ENCODE peak calls at places on chromosomes 2 and 18, in nine cellular contexts. T is endothelial cell of umbilical vein, Y is heart left ventricle, I is H54, P is Peyer's patch, D is uterus, Q is IMR-90, H is sigmoid colon, G is body of pancreas. V is an unnamed sample.

GRCh38 chr2:232979871-232980461 is 33.1 kb downstream of the NGEF start:
- DNase-seq in Q (peak), H (no peak), T (no peak), I (peak), Y (no peak), P (peak), G (no peak), D (no peak), V (no peak)

GRCh38 chr2:233094614-233095013 is 34.5 kb downstream of the INPP5D start:
- DNase-seq in H (peak), D (no peak), P (peak), G (no peak), Q (no peak), I (no peak), T (no peak), Y (no peak), V (peak)

GRCh38 chr2:85996591-85996990 is 107.8 kb upstream of the ST3GAL5 start:
- DNase-seq in D (no peak), Q (no peak), I (no peak), P (no peak), G (no peak), H (peak), Y (no peak), T (no peak), V (peak)

GRCh38 chr2:36706021-36706328 is 9.5 kb downstream of the VIT start:
- DNase-seq in P (no peak), H (no peak), Q (no peak), I (no peak), Y (no peak), D (no peak), T (no peak), G (no peak), V (peak)

GRCh38 chr2:71101656-71102055 is 28.4 kb downstream of the MCEE start:
- DNase-seq in I (no peak), G (no peak), H (no peak), D (no peak), Q (peak), Y (no peak), P (no peak), T (peak), V (no peak)

GRCh38 chr2:10566021-10566420 is 117.9 kb upstream of the ODC1 start:
- DNase-seq in P (no peak), H (no peak), D (no peak), Q (peak), G (no peak), I (no peak), T (no peak), Y (no peak), V (peak)

GRCh38 chr2:197705912-197706838 is 1.0 kb downstream of the MARS2 start:
- DNase-seq in Y (peak), Q (peak), H (no peak), T (no peak), D (no peak), I (no peak), G (no peak), P (peak), V (no peak)

GRCh38 chr2:121014876-121015275 is 270.1 kb downstream of the TFCP2L1 start:
- DNase-seq in Q (no peak), I (no peak), G (no peak), D (no peak), H (no peak), P (no peak), Y (no peak), T (no peak), V (no peak)

GRCh38 chr2:38474833-38475566 is 97.9 kb upstream of the ATL2 start:
- DNase-seq in I (no peak), P (no peak), Q (no peak), G (no peak), H (no peak), T (no peak), Y (no peak), D (no peak), V (no peak)

GRCh38 chr2:230356084-230356483 is 29.1 kb downstream of the SP140L start:
- DNase-seq in D (no peak), T (no peak), Q (peak), Y (no peak), I (no peak), P (no peak), H (no peak), G (no peak), V (no peak)

GRCh38 chr2:15241208-15241607 is 319.9 kb downstream of the NBAS start:
- DNase-seq in T (peak), G (no peak), Y (no peak), Q (no peak), I (no peak), D (no peak), H (no peak), P (no peak), V (no peak)

GRCh38 chr18:31065036-31065773 is 22.7 kb upstream of the DSC3 start:
- DNase-seq in I (no peak), Y (no peak), H (no peak), Q (no peak), D (no peak), T (no peak), P (no peak), G (no peak), V (no peak)

GRCh38 chr2:112187805-112188596 is 49.8 kb downstream of the FBLN7 start:
- DNase-seq in H (no peak), T (peak), D (no peak), I (no peak), Y (no peak), P (no peak), Q (no peak), G (no peak), V (no peak)

GRCh38 chr2:230135126-230135525 is 66.4 kb upstream of the SLC16A14 start:
- DNase-seq in T (no peak), I (no peak), H (no peak), P (no peak), Q (no peak), D (no peak), Y (no peak), G (no peak), V (no peak)

GRCh38 chr2:172596776-172597175 is 40.9 kb downstream of the PDK1 start:
- DNase-seq in T (no peak), Q (no peak), D (no peak), I (no peak), P (no peak), H (no peak), G (no peak), Y (no peak), V (no peak)

GRCh38 chr2:1787799-1788477 is 43.6 kb upstream of the PXDN start:
- DNase-seq in Y (no peak), P (no peak), I (no peak), H (no peak), T (no peak), D (no peak), G (no peak), Q (no peak), V (no peak)

GRCh38 chr2:98751748-98752147 is 20.8 kb upstream of the MGAT4A start:
- DNase-seq in T (no peak), H (no peak), Y (no peak), P (no peak), D (no peak), G (no peak), I (no peak), Q (no peak), V (no peak)

GRCh38 chr2:196336206-196336605 is 164.8 kb upstream of the STK17B start:
- DNase-seq in Q (peak), D (no peak), I (no peak), Y (no peak), G (no peak), H (no peak), T (no peak), P (no peak), V (no peak)

GRCh38 chr2:230660294-230661060 is 52.2 kb upstream of the CAB39 start:
- DNase-seq in Q (no peak), I (no peak), D (no peak), Y (peak), P (no peak), H (peak), G (no peak), T (no peak), V (peak)

GRCh38 chr2:152046940-152047339 is 51.9 kb downstream of the CACNB4 start:
- DNase-seq in D (no peak), H (no peak), G (no peak), P (no peak), Q (no peak), I (no peak), Y (no peak), T (no peak), V (no peak)

DNA sequence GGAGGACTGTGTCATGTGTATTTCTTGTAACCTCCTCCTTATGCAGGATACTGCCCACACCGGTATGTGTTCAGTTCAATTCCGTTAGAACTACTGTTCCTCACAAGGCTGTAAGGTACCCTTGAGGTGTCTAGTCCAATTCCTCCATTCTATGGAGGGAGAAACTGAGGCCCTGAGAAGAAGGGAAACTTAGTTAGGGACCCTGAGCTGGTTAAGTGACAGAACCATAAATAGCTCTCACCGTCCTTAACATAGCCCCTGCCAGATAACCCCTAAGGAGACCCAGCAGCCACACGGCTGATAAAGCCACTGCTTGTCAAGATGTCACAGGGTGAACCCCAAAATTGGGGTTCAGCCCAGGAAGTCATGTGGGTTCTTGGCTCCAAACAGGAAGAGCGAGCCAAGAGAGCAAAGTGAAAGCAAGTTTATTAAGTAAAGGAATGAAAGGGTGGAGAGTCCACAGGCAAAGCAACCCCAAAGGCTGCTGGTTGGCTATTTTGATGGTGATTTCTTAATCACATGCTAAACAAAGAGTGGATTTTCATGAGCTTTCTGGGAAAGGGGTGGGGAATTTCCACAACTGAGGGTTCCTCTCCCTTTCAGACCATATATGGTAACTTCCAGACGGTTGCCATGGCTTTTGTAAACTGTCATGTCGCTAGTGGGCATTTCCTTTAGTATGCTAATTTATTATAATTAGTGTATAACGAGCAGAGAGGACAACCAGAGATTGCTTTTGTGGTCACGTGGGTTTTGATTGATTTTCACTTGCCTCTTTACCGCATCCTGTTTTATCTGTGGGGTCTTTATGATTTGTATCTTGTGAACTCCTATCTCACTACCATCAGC is 83.4 kb upstream of the RTN4 start:
- DNase-seq in G (no peak), Q (peak), Y (no peak), I (peak), D (peak), P (no peak), T (peak), H (peak), V (no peak)
- TF ChIP-seq POLR2A in G (no peak), Q (peak), Y (no peak), I (no peak), D (no peak), P (no peak), T (no peak), H (no peak), V (no peak)

GRCh38 chr2:74503506-74504475 is 3.7 kb downstream of the PCGF1 start:
- DNase-seq in T (peak), D (no peak), P (peak), Y (no peak), Q (no peak), I (no peak), G (no peak), H (no peak), V (no peak)
- TF ChIP-seq POLR2A in T (no peak), D (no peak), P (no peak), Y (no peak), Q (no peak), I (no peak), G (no peak), H (no peak), V (no peak)

DNA sequence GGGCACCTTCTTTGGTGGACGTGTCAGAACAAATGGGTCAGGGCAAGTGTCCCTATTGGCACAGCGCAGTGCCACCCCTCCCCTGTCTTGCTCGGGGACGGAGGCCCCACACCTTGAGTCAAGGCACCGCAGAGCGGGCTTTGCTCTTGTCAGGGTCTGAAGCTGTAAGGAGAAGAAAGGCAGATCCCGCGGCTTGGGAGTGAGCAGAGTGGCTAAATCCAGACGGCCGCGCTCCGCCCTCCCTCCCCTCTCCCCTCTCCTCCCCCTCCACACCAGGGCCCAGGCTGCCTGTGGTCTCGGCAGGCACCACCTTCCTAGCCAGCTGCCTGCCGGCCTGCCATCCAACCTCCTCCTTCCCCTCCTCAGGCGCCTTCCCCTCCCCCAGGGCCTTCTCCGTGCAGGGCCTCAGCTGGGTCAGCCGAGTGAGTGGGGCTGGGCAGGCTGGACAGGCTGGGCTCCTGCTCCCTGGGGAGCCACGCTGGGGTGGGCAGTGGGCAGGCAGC is 25.8 kb downstream of the SPEG start:
- DNase-seq in D (peak), T (no peak), P (no peak), H (peak), I (no peak), Y (peak), G (no peak), Q (peak), V (no peak)
- TF ChIP-seq POLR2A in D (peak), T (no peak), P (no peak), H (peak), I (no peak), Y (no peak), G (no peak), Q (no peak), V (no peak)

GRCh38 chr2:169089182-169089581 is 19.8 kb downstream of the DHRS9 start:
- DNase-seq in T (no peak), I (no peak), Y (no peak), H (no peak), P (no peak), G (no peak), D (no peak), Q (no peak), V (no peak)

GRCh38 chr2:169090133-169090820 is 20.9 kb downstream of the DHRS9 start:
- DNase-seq in Q (no peak), D (no peak), I (no peak), G (no peak), T (no peak), H (no peak), P (no peak), Y (no peak), V (no peak)

GRCh38 chr2:169093535-169093934 is 24.2 kb downstream of the DHRS9 start:
- DNase-seq in Q (no peak), P (no peak), G (no peak), T (no peak), Y (no peak), I (no peak), D (no peak), H (no peak), V (no peak)

GRCh38 chr2:169091761-169092523 is 22.6 kb downstream of the DHRS9 start:
- DNase-seq in D (no peak), G (peak), T (no peak), H (no peak), Q (peak), I (no peak), P (peak), Y (no peak), V (no peak)

DNA sequence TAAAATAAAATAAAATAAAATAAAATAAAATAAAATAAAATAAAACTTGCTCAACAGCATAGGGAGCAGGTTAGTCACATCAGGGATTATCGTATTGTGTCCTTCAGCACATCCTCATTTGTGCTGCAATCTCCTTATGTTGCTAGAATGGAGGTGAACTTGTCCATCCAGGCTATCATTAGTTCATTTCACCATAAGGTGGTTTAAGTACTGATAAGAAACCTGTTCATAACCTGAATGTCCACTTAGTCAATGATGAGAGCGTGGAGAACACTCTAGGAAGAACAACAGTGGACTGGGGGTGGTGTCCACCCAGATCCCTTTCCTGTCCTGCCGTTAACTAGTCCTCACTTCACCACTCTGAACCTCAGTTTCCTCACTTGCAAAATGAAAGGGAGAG is 21.9 kb downstream of the DHRS9 start:
- DNase-seq in I (no peak), P (no peak), Q (no peak), G (no peak), D (no peak), T (no peak), Y (no peak), H (no peak), V (no peak)
- TF ChIP-seq POLR2A in I (no peak), P (no peak), Q (no peak), G (no peak), D (no peak), T (no peak), Y (no peak), H (no peak), V (no peak)

DNA sequence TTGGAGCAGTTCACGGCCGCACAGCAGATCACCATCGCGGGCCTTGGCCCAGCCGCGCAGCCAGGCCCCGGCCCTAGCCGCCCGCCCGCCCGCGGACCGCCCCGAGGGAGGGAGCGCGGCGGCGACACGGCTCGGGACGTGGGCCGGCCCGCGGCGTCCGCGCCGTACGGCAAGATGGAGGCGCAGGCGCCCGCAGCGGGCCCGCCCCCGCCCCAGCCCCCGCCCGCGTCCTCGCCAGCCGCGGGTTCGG is at the start of gene THAP4:
- DNase-seq in I (peak), D (no peak), G (peak), H (peak), Y (peak), P (peak), T (no peak), Q (no peak), V (no peak)
- TF ChIP-seq POLR2A in I (peak), D (no peak), G (no peak), H (no peak), Y (no peak), P (peak), T (no peak), Q (no peak), V (no peak)

GRCh38 chr2:209322905-209323517 is 100.8 kb upstream of the MAP2 start:
- DNase-seq in H (no peak), Q (no peak), I (no peak), Y (no peak), T (no peak), D (no peak), P (no peak), G (no peak), V (no peak)
- TF ChIP-seq POLR2A in H (no peak), Q (no peak), I (no peak), Y (no peak), T (no peak), D (no peak), P (no peak), G (no peak), V (no peak)

GRCh38 chr18:12008181-12008767 is 27.0 kb downstream of the IMPA2 start:
- DNase-seq in G (peak), Y (no peak), D (no peak), P (peak), T (no peak), H (no peak), Q (no peak), I (no peak), V (no peak)

GRCh38 chr18:12005542-12006487 is 24.5 kb downstream of the IMPA2 start:
- DNase-seq in T (no peak), P (no peak), Y (no peak), G (no peak), H (peak), I (no peak), Q (no peak), D (no peak), V (no peak)

GRCh38 chr18:12008842-12009580 is 27.7 kb downstream of the IMPA2 start:
- DNase-seq in H (peak), D (no peak), Y (no peak), I (no peak), T (no peak), P (no peak), G (peak), Q (no peak), V (no peak)

GRCh38 chr18:12007063-12007462 is 25.8 kb downstream of the IMPA2 start:
- DNase-seq in P (no peak), T (no peak), H (no peak), Q (no peak), D (no peak), I (no peak), Y (no peak), G (no peak), V (no peak)

DNA sequence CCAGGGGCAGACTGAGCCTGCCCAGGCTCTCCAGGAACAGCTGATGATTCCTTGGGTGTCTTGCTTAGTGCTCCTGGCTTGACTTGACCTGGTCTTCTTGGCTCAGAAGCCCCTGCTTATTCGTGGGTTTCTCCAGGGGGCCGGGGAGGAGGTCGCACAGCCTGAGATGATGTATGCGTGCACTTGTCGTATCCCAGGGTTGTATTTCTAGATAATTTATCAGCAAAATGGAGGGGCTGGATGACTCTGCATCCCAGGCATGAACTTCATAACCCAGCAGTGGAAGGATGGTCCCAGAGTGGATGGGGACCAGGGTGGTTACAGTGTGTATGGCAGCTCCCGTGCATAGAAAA is 25.2 kb downstream of the IMPA2 start:
- DNase-seq in H (no peak), T (no peak), I (no peak), G (no peak), P (no peak), Q (no peak), Y (no peak), D (no peak), V (no peak)
- TF ChIP-seq POLR2A in H (no peak), T (no peak), I (no peak), G (no peak), P (no peak), Q (no peak), Y (no peak), D (no peak), V (no peak)

DNA sequence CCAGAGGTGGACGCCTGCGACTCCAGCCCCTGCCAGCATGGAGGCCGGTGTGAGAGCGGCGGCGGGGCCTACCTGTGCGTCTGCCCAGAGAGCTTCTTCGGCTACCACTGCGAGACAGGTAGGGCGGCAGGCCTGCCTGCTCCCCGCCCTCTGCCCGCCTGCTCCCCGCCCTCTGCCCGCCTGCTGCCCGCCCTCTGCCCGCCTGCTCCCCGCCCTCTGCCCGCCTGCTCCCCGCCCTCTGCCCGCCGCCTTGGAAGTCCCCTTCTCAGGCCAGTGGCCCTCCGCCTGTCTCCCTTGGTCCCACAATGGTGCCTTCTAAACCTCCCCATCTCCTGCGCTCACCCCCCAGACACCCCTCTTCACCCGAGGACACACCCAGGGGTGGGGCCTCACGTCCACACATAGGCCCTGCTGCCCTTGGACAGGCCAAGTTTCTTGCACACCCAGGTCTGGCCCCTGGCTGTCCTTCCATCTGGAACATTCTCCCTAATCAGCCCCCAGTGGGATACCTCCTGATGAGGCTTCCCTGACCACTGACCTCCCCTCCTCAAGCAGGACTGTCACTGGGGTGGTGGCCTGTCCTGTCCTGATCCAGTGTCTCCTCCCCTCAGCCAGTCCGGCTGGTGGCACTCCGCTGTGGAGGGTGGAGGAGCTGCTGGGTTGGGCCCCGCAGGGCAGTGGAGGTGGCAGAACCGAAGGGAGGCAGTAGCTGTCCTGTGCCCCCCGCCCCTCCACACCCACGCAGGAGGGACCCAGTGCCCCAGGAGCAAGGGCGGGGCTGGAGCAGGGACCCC is 37.9 kb downstream of the MTERF4 start:
- DNase-seq in T (peak), G (peak), P (peak), Y (peak), D (no peak), Q (no peak), H (peak), I (peak), V (no peak)
- TF ChIP-seq POLR2A in T (no peak), G (no peak), P (no peak), Y (no peak), D (no peak), Q (no peak), H (no peak), I (no peak), V (no peak)

V was measured in lower leg skin.